ENCODE peak calls at places on chromosomes 5 and 9, in eight cellular contexts. One of them, this sample, is unnamed.

GRCh38 chr9:15277400-15278137 is 29.4 kb downstream of the TTC39B start:
- ATAC-seq in body of pancreas: peak
- ATAC-seq in psoas muscle: peak
- ATAC-seq in lower lobe of right lung: peak
- ATAC-seq in HepG2: no peak
- ATAC-seq in heart right ventricle: peak
- ATAC-seq in left lung: peak
- ATAC-seq in CD4-positive, alpha-beta T cell: no peak
- ATAC-seq in this sample: no peak

GRCh38 chr9:113992994-113993393 is 85.1 kb downstream of the AMBP start:
- ATAC-seq in CD4-positive, alpha-beta T cell: no peak
- ATAC-seq in HepG2: no peak
- ATAC-seq in body of pancreas: no peak
- ATAC-seq in lower lobe of right lung: peak
- ATAC-seq in left lung: peak
- ATAC-seq in psoas muscle: peak
- ATAC-seq in heart right ventricle: no peak
- ATAC-seq in this sample: no peak

GRCh38 chr5:113295111-113295539 is 139.7 kb downstream of the TSSK1B start:
- ATAC-seq in lower lobe of right lung: no peak
- ATAC-seq in body of pancreas: no peak
- ATAC-seq in heart right ventricle: no peak
- ATAC-seq in psoas muscle: peak
- ATAC-seq in CD4-positive, alpha-beta T cell: peak
- ATAC-seq in HepG2: no peak
- ATAC-seq in left lung: peak
- ATAC-seq in this sample: no peak

GRCh38 chr5:115522832-115523365 is 21.7 kb downstream of the FEM1C start:
- ATAC-seq in heart right ventricle: no peak
- ATAC-seq in body of pancreas: no peak
- ATAC-seq in lower lobe of right lung: no peak
- ATAC-seq in CD4-positive, alpha-beta T cell: no peak
- ATAC-seq in psoas muscle: no peak
- ATAC-seq in HepG2: no peak
- ATAC-seq in left lung: no peak
- ATAC-seq in this sample: no peak

GRCh38 chr5:17694922-17695321 is 60.7 kb downstream of the TAF11L14 start:
- ATAC-seq in CD4-positive, alpha-beta T cell: no peak
- ATAC-seq in heart right ventricle: no peak
- ATAC-seq in left lung: no peak
- ATAC-seq in body of pancreas: no peak
- ATAC-seq in HepG2: no peak
- ATAC-seq in psoas muscle: no peak
- ATAC-seq in lower lobe of right lung: no peak
- ATAC-seq in this sample: no peak

GRCh38 chr9:22049411-22049810 is 40.3 kb upstream of the CDKN2B start:
- ATAC-seq in psoas muscle: peak
- ATAC-seq in lower lobe of right lung: no peak
- ATAC-seq in heart right ventricle: no peak
- ATAC-seq in HepG2: no peak
- ATAC-seq in CD4-positive, alpha-beta T cell: no peak
- ATAC-seq in left lung: no peak
- ATAC-seq in body of pancreas: no peak
- ATAC-seq in this sample: no peak

GRCh38 chr9:110588296-110588695 is 8.8 kb upstream of the SVEP1 start:
- ATAC-seq in left lung: no peak
- ATAC-seq in body of pancreas: no peak
- ATAC-seq in HepG2: no peak
- ATAC-seq in lower lobe of right lung: no peak
- ATAC-seq in heart right ventricle: no peak
- ATAC-seq in CD4-positive, alpha-beta T cell: no peak
- ATAC-seq in psoas muscle: no peak
- ATAC-seq in this sample: no peak

GRCh38 chr9:18296702-18297531 is 177.0 kb upstream of the ADAMTSL1 start:
- ATAC-seq in CD4-positive, alpha-beta T cell: no peak
- ATAC-seq in left lung: no peak
- ATAC-seq in body of pancreas: no peak
- ATAC-seq in lower lobe of right lung: no peak
- ATAC-seq in psoas muscle: no peak
- ATAC-seq in heart right ventricle: peak
- ATAC-seq in HepG2: no peak
- ATAC-seq in this sample: no peak

GRCh38 chr5:5218396-5218795 is 78.3 kb downstream of the ADAMTS16 start:
- ATAC-seq in lower lobe of right lung: no peak
- ATAC-seq in psoas muscle: no peak
- ATAC-seq in CD4-positive, alpha-beta T cell: no peak
- ATAC-seq in HepG2: no peak
- ATAC-seq in heart right ventricle: no peak
- ATAC-seq in body of pancreas: no peak
- ATAC-seq in left lung: no peak
- ATAC-seq in this sample: no peak

GRCh38 chr9:18795947-18796705 is 236.9 kb downstream of the SAXO1 start:
- ATAC-seq in psoas muscle: peak
- ATAC-seq in heart right ventricle: peak
- ATAC-seq in body of pancreas: no peak
- ATAC-seq in HepG2: no peak
- ATAC-seq in lower lobe of right lung: no peak
- ATAC-seq in left lung: no peak
- ATAC-seq in CD4-positive, alpha-beta T cell: no peak
- ATAC-seq in this sample: no peak

GRCh38 chr5:171961117-171961516 is 45.3 kb downstream of the FBXW11 start:
- ATAC-seq in body of pancreas: no peak
- ATAC-seq in HepG2: no peak
- ATAC-seq in CD4-positive, alpha-beta T cell: no peak
- ATAC-seq in left lung: peak
- ATAC-seq in lower lobe of right lung: peak
- ATAC-seq in psoas muscle: peak
- ATAC-seq in heart right ventricle: no peak
- ATAC-seq in this sample: peak

GRCh38 chr9:127096208-127096607 is 26.2 kb downstream of the ANGPTL2 start:
- ATAC-seq in CD4-positive, alpha-beta T cell: peak
- ATAC-seq in HepG2: no peak
- ATAC-seq in heart right ventricle: peak
- ATAC-seq in body of pancreas: no peak
- ATAC-seq in lower lobe of right lung: no peak
- ATAC-seq in left lung: no peak
- ATAC-seq in psoas muscle: no peak
- ATAC-seq in this sample: no peak

GRCh38 chr9:131398204-131398603 is 4.3 kb downstream of the PRRC2B start:
- ATAC-seq in left lung: peak
- ATAC-seq in psoas muscle: no peak
- ATAC-seq in body of pancreas: no peak
- ATAC-seq in lower lobe of right lung: peak
- ATAC-seq in heart right ventricle: no peak
- ATAC-seq in HepG2: no peak
- ATAC-seq in CD4-positive, alpha-beta T cell: peak
- ATAC-seq in this sample: no peak

GRCh38 chr9:94855919-94856318 is 129.4 kb downstream of the AOPEP start:
- ATAC-seq in psoas muscle: no peak
- ATAC-seq in left lung: no peak
- ATAC-seq in heart right ventricle: no peak
- ATAC-seq in lower lobe of right lung: no peak
- ATAC-seq in body of pancreas: no peak
- ATAC-seq in CD4-positive, alpha-beta T cell: no peak
- ATAC-seq in HepG2: no peak
- ATAC-seq in this sample: no peak

GRCh38 chr9:77399964-77400363 is 222.6 kb downstream of the VPS13A start:
- ATAC-seq in CD4-positive, alpha-beta T cell: no peak
- ATAC-seq in psoas muscle: no peak
- ATAC-seq in heart right ventricle: no peak
- ATAC-seq in body of pancreas: no peak
- ATAC-seq in left lung: no peak
- ATAC-seq in HepG2: no peak
- ATAC-seq in lower lobe of right lung: no peak
- ATAC-seq in this sample: no peak

GRCh38 chr5:42302186-42302585 is 121.1 kb upstream of the GHR start:
- ATAC-seq in lower lobe of right lung: no peak
- ATAC-seq in left lung: no peak
- ATAC-seq in psoas muscle: no peak
- ATAC-seq in HepG2: no peak
- ATAC-seq in body of pancreas: no peak
- ATAC-seq in CD4-positive, alpha-beta T cell: no peak
- ATAC-seq in heart right ventricle: no peak
- ATAC-seq in this sample: no peak

GRCh38 chr5:91222482-91222881 is 160.6 kb downstream of the ARRDC3 start:
- ATAC-seq in psoas muscle: no peak
- ATAC-seq in CD4-positive, alpha-beta T cell: no peak
- ATAC-seq in lower lobe of right lung: no peak
- ATAC-seq in HepG2: no peak
- ATAC-seq in body of pancreas: no peak
- ATAC-seq in heart right ventricle: no peak
- ATAC-seq in left lung: no peak
- ATAC-seq in this sample: no peak

GRCh38 chr5:91219141-91219802 is 163.8 kb downstream of the ARRDC3 start:
- ATAC-seq in body of pancreas: peak
- ATAC-seq in HepG2: no peak
- ATAC-seq in left lung: peak
- ATAC-seq in CD4-positive, alpha-beta T cell: no peak
- ATAC-seq in lower lobe of right lung: peak
- ATAC-seq in psoas muscle: peak
- ATAC-seq in heart right ventricle: peak
- ATAC-seq in this sample: peak

GRCh38 chr5:91217859-91218258 is 165.3 kb downstream of the ARRDC3 start:
- ATAC-seq in left lung: no peak
- ATAC-seq in psoas muscle: no peak
- ATAC-seq in HepG2: no peak
- ATAC-seq in CD4-positive, alpha-beta T cell: no peak
- ATAC-seq in lower lobe of right lung: no peak
- ATAC-seq in body of pancreas: no peak
- ATAC-seq in heart right ventricle: no peak
- ATAC-seq in this sample: no peak

GRCh38 chr5:91221917-91222316 is 161.2 kb downstream of the ARRDC3 start:
- ATAC-seq in psoas muscle: no peak
- ATAC-seq in CD4-positive, alpha-beta T cell: no peak
- ATAC-seq in lower lobe of right lung: no peak
- ATAC-seq in left lung: no peak
- ATAC-seq in heart right ventricle: no peak
- ATAC-seq in HepG2: peak
- ATAC-seq in body of pancreas: no peak
- ATAC-seq in this sample: no peak

DNA sequence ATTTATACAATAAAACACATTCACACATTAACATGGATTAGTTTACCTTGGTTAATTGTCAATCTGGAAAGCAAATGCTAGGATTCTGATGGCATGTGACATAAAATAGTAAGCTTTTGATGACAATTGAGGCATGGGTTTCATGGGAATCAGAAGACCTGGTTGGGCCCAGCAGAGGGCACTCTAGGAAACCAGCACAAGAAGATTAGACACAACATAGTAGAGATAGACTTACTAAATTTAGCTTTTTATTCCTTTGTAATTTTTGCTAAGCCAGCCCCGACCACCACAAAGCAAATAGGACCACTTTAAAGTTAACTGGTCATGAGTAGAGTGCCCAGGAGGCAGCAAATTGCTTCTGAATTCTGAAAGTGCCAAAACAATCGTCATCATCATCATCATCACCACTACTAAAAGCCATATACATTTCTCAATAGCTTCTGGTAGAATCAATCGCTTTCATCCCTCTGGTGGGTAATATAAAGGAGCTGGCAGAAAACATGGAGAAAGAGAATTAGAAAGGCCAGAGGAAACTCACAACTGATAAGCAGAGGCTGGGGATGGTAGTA is 163.2 kb downstream of the ARRDC3 start:
- ATAC-seq in CD4-positive, alpha-beta T cell: no peak
- ATAC-seq in body of pancreas: no peak
- ATAC-seq in lower lobe of right lung: peak
- ATAC-seq in HepG2: peak
- ATAC-seq in psoas muscle: peak
- ATAC-seq in left lung: peak
- ATAC-seq in heart right ventricle: no peak
- ATAC-seq in this sample: no peak
- TF ChIP-seq CTCF in CD4-positive, alpha-beta T cell: peak
- TF ChIP-seq CTCF in body of pancreas: no peak
- TF ChIP-seq CTCF in lower lobe of right lung: peak
- TF ChIP-seq CTCF in HepG2: peak
- TF ChIP-seq CTCF in psoas muscle: peak
- TF ChIP-seq CTCF in left lung: peak
- TF ChIP-seq CTCF in heart right ventricle: peak
- TF ChIP-seq CTCF in this sample: no peak

GRCh38 chr5:6667648-6668047 is 34.4 kb downstream of the SRD5A1 start:
- ATAC-seq in HepG2: no peak
- ATAC-seq in lower lobe of right lung: no peak
- ATAC-seq in heart right ventricle: no peak
- ATAC-seq in body of pancreas: no peak
- ATAC-seq in psoas muscle: no peak
- ATAC-seq in CD4-positive, alpha-beta T cell: no peak
- ATAC-seq in left lung: no peak
- ATAC-seq in this sample: no peak
- TF ChIP-seq CTCF in HepG2: no peak
- TF ChIP-seq CTCF in lower lobe of right lung: no peak
- TF ChIP-seq CTCF in heart right ventricle: no peak
- TF ChIP-seq CTCF in body of pancreas: no peak
- TF ChIP-seq CTCF in psoas muscle: no peak
- TF ChIP-seq CTCF in CD4-positive, alpha-beta T cell: no peak
- TF ChIP-seq CTCF in left lung: no peak
- TF ChIP-seq CTCF in this sample: no peak

GRCh38 chr5:163104496-163104895 is 332.9 kb upstream of the CCNG1 start:
- ATAC-seq in left lung: no peak
- ATAC-seq in body of pancreas: no peak
- ATAC-seq in psoas muscle: no peak
- ATAC-seq in heart right ventricle: no peak
- ATAC-seq in HepG2: no peak
- ATAC-seq in CD4-positive, alpha-beta T cell: no peak
- ATAC-seq in lower lobe of right lung: no peak
- ATAC-seq in this sample: no peak
- TF ChIP-seq CTCF in left lung: no peak
- TF ChIP-seq CTCF in body of pancreas: peak
- TF ChIP-seq CTCF in psoas muscle: no peak
- TF ChIP-seq CTCF in heart right ventricle: no peak
- TF ChIP-seq CTCF in HepG2: peak
- TF ChIP-seq CTCF in CD4-positive, alpha-beta T cell: no peak
- TF ChIP-seq CTCF in lower lobe of right lung: no peak
- TF ChIP-seq CTCF in this sample: no peak

DNA sequence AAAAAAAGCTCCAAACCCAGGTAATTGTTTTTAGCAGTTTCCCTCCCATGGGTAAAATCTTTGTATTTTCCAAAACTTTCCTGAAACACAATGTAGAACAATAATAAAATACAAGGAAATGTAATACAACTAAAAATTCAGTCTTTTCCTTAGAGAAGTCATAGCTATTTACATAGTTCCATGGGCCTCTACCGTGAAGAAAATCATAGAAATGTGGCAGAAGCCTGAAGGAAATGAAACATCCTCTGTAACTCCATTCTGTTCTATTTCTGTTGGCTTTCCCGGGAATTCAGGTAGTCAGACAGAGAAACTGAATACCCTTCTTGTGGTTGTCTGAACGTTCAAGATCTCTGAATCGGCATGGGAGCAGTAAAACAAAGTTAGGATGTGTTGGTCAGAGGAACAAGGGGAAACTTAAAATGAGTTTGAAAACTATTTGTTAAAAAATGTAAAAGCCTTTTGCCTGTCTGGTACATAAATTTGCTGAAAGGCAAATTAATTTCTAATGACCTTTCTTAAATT is 202.4 kb upstream of the ZNF608 start:
- ATAC-seq in body of pancreas: no peak
- ATAC-seq in CD4-positive, alpha-beta T cell: no peak
- ATAC-seq in left lung: no peak
- ATAC-seq in HepG2: no peak
- ATAC-seq in psoas muscle: no peak
- ATAC-seq in lower lobe of right lung: no peak
- ATAC-seq in heart right ventricle: peak
- ATAC-seq in this sample: no peak
- TF ChIP-seq CTCF in body of pancreas: no peak
- TF ChIP-seq CTCF in CD4-positive, alpha-beta T cell: no peak
- TF ChIP-seq CTCF in left lung: no peak
- TF ChIP-seq CTCF in HepG2: no peak
- TF ChIP-seq CTCF in psoas muscle: no peak
- TF ChIP-seq CTCF in lower lobe of right lung: no peak
- TF ChIP-seq CTCF in heart right ventricle: no peak
- TF ChIP-seq CTCF in this sample: no peak

This sample was measured in gastroesophageal sphincter.